ENCODE peak calls at places on chromosomes 4 and X, in four cellular contexts. H is NCI-H1092; F is mammary epithelial cell; M is effector CD4-positive, alpha-beta T cell. D is an unnamed sample.

GRCh38 chrX:118974908-118975671 is 672 bp downstream of the LONRF3 start:
- DNase-seq in H (no peak), F (no peak), M (peak), D (peak)

GRCh38 chr4:141180991-141181760 is 39.5 kb upstream of the ZNF330 start:
- DNase-seq in H (no peak), F (peak), M (no peak), D (no peak)

GRCh38 chrX:119398587-119398973 is 556 bp upstream of the SLC25A43 start:
- DNase-seq in H (no peak), F (no peak), M (no peak), D (no peak)

GRCh38 chr4:74189331-74190043 is 31.6 kb downstream of the MTHFD2L start:
- DNase-seq in H (peak), F (peak), M (no peak), D (peak)

GRCh38 chr4:148292596-148293175 is 149.5 kb downstream of the NR3C2 start:
- DNase-seq in H (no peak), F (no peak), M (no peak), D (no peak)

GRCh38 chr4:36884151-36884550 is 360.4 kb upstream of the NWD2 start:
- DNase-seq in H (no peak), F (no peak), M (no peak), D (no peak)

GRCh38 chr4:4412661-4413372 is 25.9 kb downstream of the NSG1 start:
- DNase-seq in H (no peak), F (no peak), M (no peak), D (no peak)

GRCh38 chrX:3204606-3205005 is 141.8 kb downstream of the MXRA5 start:
- DNase-seq in H (no peak), F (no peak), M (no peak), D (no peak)

GRCh38 chrX:16797358-16797757 is 11.1 kb downstream of the TXLNG start:
- DNase-seq in H (no peak), F (no peak), M (no peak), D (no peak)

GRCh38 chrX:47587906-47588735 is 5.9 kb downstream of the TIMP1 start:
- DNase-seq in H (no peak), F (no peak), M (no peak), D (no peak)

GRCh38 chr4:119585771-119586170 is 42.8 kb downstream of the PDE5A start:
- DNase-seq in H (no peak), F (peak), M (no peak), D (no peak)

GRCh38 chr4:110533940-110534339 is 58.0 kb downstream of the ENPEP start:
- DNase-seq in H (no peak), F (peak), M (no peak), D (no peak)

GRCh38 chrX:39519213-39519544 is 578.6 kb downstream of the BCOR start:
- DNase-seq in H (peak), F (no peak), M (no peak), D (no peak)

GRCh38 chrX:40947276-40947675 is 138.0 kb upstream of the USP9X start:
- DNase-seq in H (no peak), F (no peak), M (no peak), D (no peak)

GRCh38 chr4:6372649-6373525 is 99.5 kb downstream of the PPP2R2C start:
- DNase-seq in H (no peak), F (peak), M (no peak), D (peak)

GRCh38 chr4:17884511-17884910 is 73.7 kb downstream of the NCAPG start:
- DNase-seq in H (no peak), F (no peak), M (no peak), D (no peak)

GRCh38 chr4:54064317-54065275 is at the start of gene CHIC2:
- DNase-seq in H (peak), F (peak), M (peak), D (peak)

GRCh38 chr4:8267077-8267476 is 2.5 kb upstream of the HTRA3 start:
- DNase-seq in H (peak), F (no peak), M (no peak), D (peak)

GRCh38 chrX:13341491-13342101 is 21.7 kb upstream of the ATXN3L start:
- DNase-seq in H (no peak), F (no peak), M (no peak), D (peak)

GRCh38 chr4:41176357-41176756 is 38.0 kb downstream of the APBB2 start:
- DNase-seq in H (no peak), F (no peak), M (no peak), D (no peak)

GRCh38 chr4:105149771-105150170 is 3.1 kb downstream of the TET2 start:
- DNase-seq in H (no peak), F (no peak), M (no peak), D (no peak)

GRCh38 chrX:67673741-67674274 is 130.0 kb downstream of the AR start:
- DNase-seq in H (no peak), F (no peak), M (no peak), D (no peak)

GRCh38 chr4:173891072-173891471 is 361.0 kb upstream of the HAND2 start:
- DNase-seq in H (no peak), F (no peak), M (no peak), D (no peak)

GRCh38 chr4:128302775-128303174 is 15.2 kb upstream of the PGRMC2 start:
- DNase-seq in H (no peak), F (no peak), M (no peak), D (no peak)

GRCh38 chr4:175253184-175253902 is 335.2 kb downstream of the ADAM29 start:
- DNase-seq in H (peak), F (no peak), M (no peak), D (no peak)

GRCh38 chr4:40621592-40622512 is 7.8 kb downstream of the RBM47 start:
- DNase-seq in H (no peak), F (peak), M (no peak), D (no peak)

GRCh38 chr4:102625232-102625930 is 124.2 kb downstream of the NFKB1 start:
- DNase-seq in H (no peak), F (peak), M (peak), D (no peak)

GRCh38 chrX:6024204-6024603 is 204.5 kb downstream of the NLGN4X start:
- DNase-seq in H (no peak), F (peak), M (no peak), D (no peak)

GRCh38 chrX:44903842-44904530 is 31.0 kb downstream of the KDM6A start:
- DNase-seq in H (no peak), F (no peak), M (no peak), D (no peak)

GRCh38 chrX:111568356-111568755 is 56.9 kb downstream of the SERTM2 start:
- DNase-seq in H (no peak), F (peak), M (no peak), D (peak)

D was measured in NCI-H146.